ENCODE peak calls at places on chromosomes 6 and 20, in eight cellular contexts. O is lower leg skin; P is WTC11; W is glutamatergic neuron; T is fibroblast of lung; V is CD8-positive, alpha-beta T cell; C is body of pancreas; Z is IMR-90. G is an unnamed sample.

GRCh38 chr6:157615411-157615763 is 207.7 kb upstream of the SNX9 start:
- DNase-seq in O (no peak), P (no peak), W (no peak), T (peak; percentile 37), V (no peak), C (no peak), Z (no peak), G (no peak)

GRCh38 chr6:3796396-3796795 is 44.9 kb upstream of the PXDC1 start:
- DNase-seq in O (no peak), P (no peak), W (no peak), T (no peak), V (no peak), C (peak; percentile 50), Z (no peak), G (no peak)

GRCh38 chr6:108730556-108731228 is 117.5 kb upstream of the ARMC2 start:
- DNase-seq in O (peak; percentile 23), P (no peak), W (no peak), T (peak; percentile 11), V (no peak), C (no peak), Z (no peak), G (no peak)

GRCh38 chr6:116419069-116419468 is 42.1 kb upstream of the CALHM6 start:
- DNase-seq in O (no peak), P (no peak), W (no peak), T (no peak), V (no peak), C (no peak), Z (peak; percentile 56), G (no peak)

GRCh38 chr6:88813045-88813444 is 150.4 kb downstream of the RNGTT start:
- DNase-seq in O (no peak), P (no peak), W (no peak), T (no peak), V (no peak), C (no peak), Z (no peak), G (no peak)

GRCh38 chr6:83429857-83430605 is 820 bp downstream of the ME1 start:
- DNase-seq in O (no peak), P (peak; percentile 13), W (no peak), T (peak; percentile 46), V (no peak), C (peak; percentile 44), Z (peak; percentile 40), G (peak; percentile 23)

GRCh38 chr6:169935348-169935718 is 183.9 kb downstream of the ERMARD start:
- DNase-seq in O (no peak), P (no peak), W (no peak), T (no peak), V (no peak), C (no peak), Z (no peak), G (no peak)

GRCh38 chr6:6834356-6835342 is 246.1 kb downstream of the LY86 start:
- DNase-seq in O (no peak), P (no peak), W (no peak), T (no peak), V (no peak), C (peak; percentile 24), Z (no peak), G (no peak)

GRCh38 chr6:87473419-87473903 is 687 bp downstream of the SLC35A1 start:
- DNase-seq in O (no peak), P (no peak), W (no peak), T (peak; percentile 47), V (no peak), C (peak; percentile 14), Z (peak; percentile 44), G (no peak)

GRCh38 chr6:6699741-6700367 is 111.3 kb downstream of the LY86 start:
- DNase-seq in O (peak; percentile 93), P (no peak), W (peak; percentile 27), T (peak; percentile 98), V (no peak), C (peak; percentile 72), Z (peak; percentile 91), G (no peak)

GRCh38 chr6:43129434-43130194 is 41.5 kb upstream of the SRF start:
- DNase-seq in O (no peak), P (peak; percentile 58), W (peak; percentile 63), T (peak; percentile 55), V (no peak), C (no peak), Z (peak; percentile 35), G (no peak)

GRCh38 chr6:26240981-26241770 is 123.8 kb upstream of the BTN3A2 start:
- DNase-seq in O (peak; percentile 84), P (no peak), W (no peak), T (peak; percentile 85), V (peak; percentile 27), C (no peak), Z (peak; percentile 87), G (no peak)

GRCh38 chr20:49831022-49831769 is 18.6 kb downstream of the SLC9A8 start:
- DNase-seq in O (no peak), P (no peak), W (no peak), T (no peak), V (no peak), C (no peak), Z (no peak), G (no peak)

GRCh38 chr20:32764000-32764960 is 2.1 kb downstream of the DNMT3B start:
- DNase-seq in O (no peak), P (peak; percentile 84), W (peak; percentile 45), T (no peak), V (no peak), C (no peak), Z (no peak), G (no peak)

GRCh38 chr6:2245954-2246863 is 804 bp upstream of the GMDS start:
- DNase-seq in O (peak; percentile 90), P (peak; percentile 55), W (no peak), T (peak; percentile 49), V (no peak), C (peak; percentile 96), Z (peak; percentile 62), G (no peak)

GRCh38 chr6:90087103-90087833 is 193.0 kb downstream of the GJA10 start:
- DNase-seq in O (no peak), P (no peak), W (no peak), T (peak; percentile 29), V (no peak), C (no peak), Z (peak; percentile 64), G (no peak)

GRCh38 chr6:90088009-90088408 is 193.7 kb downstream of the GJA10 start:
- DNase-seq in O (no peak), P (no peak), W (no peak), T (peak; percentile 91), V (no peak), C (no peak), Z (peak; percentile 86), G (no peak)

GRCh38 chr6:90083891-90084290 is 189.6 kb downstream of the GJA10 start:
- DNase-seq in O (no peak), P (no peak), W (no peak), T (no peak), V (no peak), C (no peak), Z (no peak), G (no peak)

GRCh38 chr6:90082847-90083246 is 188.6 kb downstream of the GJA10 start:
- DNase-seq in O (no peak), P (no peak), W (no peak), T (peak; percentile 22), V (no peak), C (no peak), Z (no peak), G (no peak)

DNA sequence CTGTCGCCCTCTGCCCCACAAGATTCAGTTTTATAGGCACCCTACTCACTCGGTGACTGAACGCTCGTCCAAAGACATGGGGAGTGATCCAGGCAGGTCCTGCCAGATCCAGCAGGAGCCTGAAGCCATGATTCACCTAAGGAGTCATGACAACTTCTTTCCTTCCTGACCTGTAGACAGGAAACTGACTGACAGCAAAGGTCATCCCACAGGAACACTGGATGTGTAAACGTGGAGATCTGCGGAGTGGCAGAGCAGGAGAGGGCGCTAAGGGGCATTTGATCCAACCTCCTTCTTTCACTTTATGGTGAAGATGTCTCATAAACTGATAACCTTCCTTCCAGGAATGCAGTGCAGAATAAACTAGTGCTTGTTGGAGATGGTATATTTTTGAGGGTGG is 192.2 kb downstream of the GJA10 start:
- DNase-seq in O (no peak), P (no peak), W (no peak), T (no peak), V (no peak), C (no peak), Z (peak; percentile 54), G (no peak)
- TF ChIP-seq CTCF in O (no peak), P (no peak), W (no peak), T (no peak), V (no peak), C (no peak), Z (no peak), G (no peak)

GRCh38 chr6:30147096-30147495 is 11.2 kb downstream of the TRIM40 start:
- DNase-seq in O (no peak), P (no peak), W (no peak), T (no peak), V (no peak), C (no peak), Z (no peak), G (no peak)
- TF ChIP-seq CTCF in O (no peak), P (no peak), W (no peak), T (no peak), V (no peak), C (no peak), Z (no peak), G (no peak)

GRCh38 chr20:40251284-40251932 is 437.6 kb downstream of the MAFB start:
- DNase-seq in O (no peak), P (peak; percentile 71), W (peak; percentile 41), T (peak; percentile 36), V (no peak), C (peak; percentile 13), Z (peak; percentile 15), G (no peak)

GRCh38 chr20:40257763-40258162 is 431.3 kb downstream of the MAFB start:
- DNase-seq in O (no peak), P (no peak), W (no peak), T (no peak), V (no peak), C (no peak), Z (no peak), G (no peak)

GRCh38 chr20:40249805-40250204 is 439.2 kb downstream of the MAFB start:
- DNase-seq in O (no peak), P (no peak), W (no peak), T (no peak), V (no peak), C (no peak), Z (no peak), G (no peak)

GRCh38 chr20:40255368-40255767 is 433.7 kb downstream of the MAFB start:
- DNase-seq in O (no peak), P (no peak), W (no peak), T (peak; percentile 34), V (no peak), C (no peak), Z (no peak), G (no peak)

GRCh38 chr20:40254023-40254772 is 434.8 kb downstream of the MAFB start:
- DNase-seq in O (no peak), P (no peak), W (no peak), T (peak; percentile 17), V (no peak), C (no peak), Z (no peak), G (no peak)
- TF ChIP-seq CTCF in O (no peak), P (no peak), W (no peak), T (no peak), V (no peak), C (no peak), Z (no peak), G (no peak)

GRCh38 chr20:53622247-53623114 is 28.8 kb upstream of the ZNF217 start:
- DNase-seq in O (no peak), P (no peak), W (no peak), T (peak; percentile 10), V (no peak), C (peak; percentile 47), Z (no peak), G (no peak)
- TF ChIP-seq CTCF in O (no peak), P (no peak), W (no peak), T (no peak), V (no peak), C (no peak), Z (no peak), G (no peak)

GRCh38 chr6:124400600-124400999 is 561.6 kb upstream of the RNF217 start:
- DNase-seq in O (no peak), P (no peak), W (no peak), T (no peak), V (no peak), C (no peak), Z (no peak), G (no peak)
- TF ChIP-seq CTCF in O (no peak), P (no peak), W (no peak), T (peak; percentile 26), V (no peak), C (no peak), Z (no peak), G (peak; percentile 36)